ENCODE peak calls at places on chromosomes 7 and 10, in seven cellular contexts. One of them, this sample, is unnamed.

GRCh38 chr7:34260282-34260681 is 354.9 kb downstream of the BMPER start:
- DNase-seq in K562: no peak
- DNase-seq in HCT116: peak
- DNase-seq in SK-N-SH: no peak
- DNase-seq in HepG2: no peak
- DNase-seq in H1: no peak
- DNase-seq in GM12878: no peak
- DNase-seq in this sample: no peak

GRCh38 chr7:156232931-156233705 is 407.5 kb upstream of the RNF32 start:
- DNase-seq in K562: no peak
- DNase-seq in HCT116: no peak
- DNase-seq in SK-N-SH: no peak
- DNase-seq in HepG2: no peak
- DNase-seq in H1: no peak
- DNase-seq in GM12878: no peak
- DNase-seq in this sample: no peak

GRCh38 chr10:6176691-6177231 is 26.0 kb upstream of the PFKFB3 start:
- DNase-seq in K562: no peak
- DNase-seq in HCT116: no peak
- DNase-seq in SK-N-SH: peak
- DNase-seq in HepG2: no peak
- DNase-seq in H1: no peak
- DNase-seq in GM12878: no peak
- DNase-seq in this sample: no peak

GRCh38 chr7:23184709-23185354 is 3.0 kb downstream of the NUP42 start:
- DNase-seq in K562: peak
- DNase-seq in HCT116: peak
- DNase-seq in SK-N-SH: peak
- DNase-seq in HepG2: peak
- DNase-seq in H1: no peak
- DNase-seq in GM12878: peak
- DNase-seq in this sample: peak

GRCh38 chr10:93991596-93992284 is 2.0 kb upstream of the PLCE1 start:
- DNase-seq in K562: no peak
- DNase-seq in HCT116: peak
- DNase-seq in SK-N-SH: no peak
- DNase-seq in HepG2: peak
- DNase-seq in H1: no peak
- DNase-seq in GM12878: no peak
- DNase-seq in this sample: peak

GRCh38 chr10:125428054-125428453 is 254.9 kb downstream of the TEX36 start:
- DNase-seq in K562: no peak
- DNase-seq in HCT116: no peak
- DNase-seq in SK-N-SH: no peak
- DNase-seq in HepG2: no peak
- DNase-seq in H1: no peak
- DNase-seq in GM12878: no peak
- DNase-seq in this sample: no peak

GRCh38 chr7:120919466-120919865 is 31.1 kb upstream of the ING3 start:
- DNase-seq in K562: no peak
- DNase-seq in HCT116: no peak
- DNase-seq in SK-N-SH: no peak
- DNase-seq in HepG2: no peak
- DNase-seq in H1: no peak
- DNase-seq in GM12878: no peak
- DNase-seq in this sample: no peak

GRCh38 chr10:133420028-133420427 is 4.4 kb downstream of the SPRN start:
- DNase-seq in K562: no peak
- DNase-seq in HCT116: no peak
- DNase-seq in SK-N-SH: no peak
- DNase-seq in HepG2: no peak
- DNase-seq in H1: no peak
- DNase-seq in GM12878: no peak
- DNase-seq in this sample: no peak

GRCh38 chr7:87059525-87060287 is at the start of gene ELAPOR2:
- DNase-seq in K562: peak
- DNase-seq in HCT116: peak
- DNase-seq in SK-N-SH: peak
- DNase-seq in HepG2: peak
- DNase-seq in H1: peak
- DNase-seq in GM12878: peak
- DNase-seq in this sample: peak

GRCh38 chr7:87057210-87057609 is 2.2 kb downstream of the ELAPOR2 start:
- DNase-seq in K562: no peak
- DNase-seq in HCT116: no peak
- DNase-seq in SK-N-SH: no peak
- DNase-seq in HepG2: no peak
- DNase-seq in H1: no peak
- DNase-seq in GM12878: no peak
- DNase-seq in this sample: no peak

GRCh38 chr7:87056346-87056745 is 3.1 kb downstream of the ELAPOR2 start:
- DNase-seq in K562: no peak
- DNase-seq in HCT116: no peak
- DNase-seq in SK-N-SH: no peak
- DNase-seq in HepG2: no peak
- DNase-seq in H1: no peak
- DNase-seq in GM12878: no peak
- DNase-seq in this sample: no peak

GRCh38 chr7:87058739-87059524 is 522 bp downstream of the ELAPOR2 start:
- DNase-seq in K562: peak
- DNase-seq in HCT116: no peak
- DNase-seq in SK-N-SH: peak
- DNase-seq in HepG2: no peak
- DNase-seq in H1: peak
- DNase-seq in GM12878: no peak
- DNase-seq in this sample: peak

GRCh38 chr7:87060288-87060537 is 759 bp upstream of the ELAPOR2 start:
- DNase-seq in K562: no peak
- DNase-seq in HCT116: no peak
- DNase-seq in SK-N-SH: no peak
- DNase-seq in HepG2: no peak
- DNase-seq in H1: no peak
- DNase-seq in GM12878: no peak
- DNase-seq in this sample: no peak
- TF ChIP-seq JUND in K562: no peak
- TF ChIP-seq JUND in HCT116: peak
- TF ChIP-seq JUND in SK-N-SH: no peak
- TF ChIP-seq JUND in HepG2: no peak
- TF ChIP-seq JUND in H1: no peak
- TF ChIP-seq JUND in GM12878: no peak
- TF ChIP-seq JUND in this sample: no peak

GRCh38 chr10:15293862-15294835 is 76.9 kb downstream of the FAM171A1 start:
- DNase-seq in K562: no peak
- DNase-seq in HCT116: no peak
- DNase-seq in SK-N-SH: no peak
- DNase-seq in HepG2: no peak
- DNase-seq in H1: no peak
- DNase-seq in GM12878: no peak
- DNase-seq in this sample: no peak
- TF ChIP-seq JUND in K562: no peak
- TF ChIP-seq JUND in HCT116: no peak
- TF ChIP-seq JUND in SK-N-SH: no peak
- TF ChIP-seq JUND in HepG2: no peak
- TF ChIP-seq JUND in H1: no peak
- TF ChIP-seq JUND in GM12878: no peak
- TF ChIP-seq JUND in this sample: no peak

GRCh38 chr7:8208661-8209060 is 53.3 kb downstream of the ICA1 start:
- DNase-seq in K562: no peak
- DNase-seq in HCT116: no peak
- DNase-seq in SK-N-SH: no peak
- DNase-seq in HepG2: no peak
- DNase-seq in H1: no peak
- DNase-seq in GM12878: no peak
- DNase-seq in this sample: no peak
- TF ChIP-seq JUND in K562: no peak
- TF ChIP-seq JUND in HCT116: no peak
- TF ChIP-seq JUND in SK-N-SH: no peak
- TF ChIP-seq JUND in HepG2: no peak
- TF ChIP-seq JUND in H1: no peak
- TF ChIP-seq JUND in GM12878: no peak
- TF ChIP-seq JUND in this sample: no peak

DNA sequence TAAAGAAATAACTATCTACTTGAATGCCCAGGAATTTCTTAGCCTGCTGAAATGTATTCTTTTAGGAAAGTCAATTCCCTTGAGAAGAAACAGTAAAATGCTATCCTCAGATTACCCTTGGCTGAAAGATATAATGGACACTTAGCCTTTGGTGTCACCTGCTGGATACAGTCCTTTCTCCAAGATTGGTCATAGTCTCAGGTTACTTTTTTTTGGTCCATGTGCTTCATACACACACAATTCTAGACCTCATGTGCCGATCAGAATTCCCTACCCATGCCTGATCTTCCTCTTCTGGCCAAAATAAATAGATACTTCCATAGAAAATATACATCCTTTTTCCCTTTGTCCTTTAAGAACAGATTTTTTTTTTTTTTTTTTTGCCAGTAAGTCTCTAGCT is 218.9 kb upstream of the PHYHIPL start:
- DNase-seq in K562: no peak
- DNase-seq in HCT116: no peak
- DNase-seq in SK-N-SH: no peak
- DNase-seq in HepG2: no peak
- DNase-seq in H1: no peak
- DNase-seq in GM12878: no peak
- DNase-seq in this sample: no peak
- TF ChIP-seq JUND in K562: no peak
- TF ChIP-seq JUND in HCT116: no peak
- TF ChIP-seq JUND in SK-N-SH: no peak
- TF ChIP-seq JUND in HepG2: no peak
- TF ChIP-seq JUND in H1: no peak
- TF ChIP-seq JUND in GM12878: no peak
- TF ChIP-seq JUND in this sample: no peak